ENCODE peak calls at places on chromosome 1, in seven cellular contexts. T is esophagus muscularis mucosa, R is left colon, K is psoas muscle, N is Ammon's horn, G is activated T-cell treated with anti-CD3 and anti-CD28 coated beads for 4 hours, M is BJ. I is an unnamed sample.

GRCh38 chr1:115251856-115252255 is 86.2 kb downstream of the NGF start:
- DNase-seq in K (no peak), T (no peak), M (peak), R (no peak), N (peak), G (no peak), I (peak)

GRCh38 chr1:55147504-55147903 is 67.7 kb downstream of the USP24 start:
- DNase-seq in K (no peak), M (no peak), R (no peak), G (no peak), T (no peak), N (peak), I (no peak)

GRCh38 chr1:37795340-37796110 is 1.9 kb downstream of the MANEAL start:
- DNase-seq in K (peak), N (no peak), T (no peak), G (no peak), R (peak), M (no peak), I (peak)

GRCh38 chr1:10917513-10918454 is 94.7 kb upstream of the TARDBP start:
- DNase-seq in R (no peak), K (no peak), M (no peak), T (no peak), N (no peak), G (no peak), I (no peak)

GRCh38 chr1:183368213-183369108 is 49.7 kb downstream of the NMNAT2 start:
- DNase-seq in K (no peak), R (no peak), N (no peak), T (no peak), M (no peak), G (no peak), I (no peak)

GRCh38 chr1:92960395-92961130 is 699 bp downstream of the DIPK1A start:
- DNase-seq in T (no peak), R (peak), N (peak), K (peak), M (peak), G (peak), I (peak)

GRCh38 chr1:159889202-159889601 is 10.8 kb downstream of the CFAP45 start:
- DNase-seq in M (no peak), G (no peak), R (no peak), K (no peak), N (no peak), T (no peak), I (no peak)

GRCh38 chr1:35845766-35846165 is 37.2 kb upstream of the AGO1 start:
- DNase-seq in K (no peak), M (no peak), T (no peak), R (no peak), N (peak), G (no peak), I (no peak)

GRCh38 chr1:218409946-218410510 is 64.9 kb downstream of the TGFB2 start:
- DNase-seq in M (no peak), T (no peak), R (no peak), N (no peak), K (no peak), G (no peak), I (peak)

GRCh38 chr1:218481116-218481775 is 136.1 kb downstream of the TGFB2 start:
- DNase-seq in M (no peak), R (no peak), N (no peak), T (no peak), K (no peak), G (no peak), I (peak)

GRCh38 chr1:244548558-244549115 is 87.6 kb downstream of the CATSPERE start:
- DNase-seq in K (no peak), M (no peak), N (no peak), G (no peak), R (no peak), T (no peak), I (no peak)

GRCh38 chr1:151326619-151327222 is 495 bp downstream of the PI4KB start:
- DNase-seq in G (peak), T (no peak), M (no peak), N (peak), R (peak), K (peak), I (peak)

GRCh38 chr1:173476664-173477285 is 360 bp upstream of the PRDX6 start:
- DNase-seq in G (peak), T (peak), M (no peak), K (peak), R (peak), N (peak), I (peak)

GRCh38 chr1:117609471-117609911 is 3.6 kb downstream of the TENT5C start:
- DNase-seq in G (no peak), N (no peak), M (no peak), R (peak), K (peak), T (no peak), I (no peak)

GRCh38 chr1:54114955-54115354 is 37.8 kb downstream of the CDCP2 start:
- DNase-seq in K (no peak), N (no peak), M (no peak), T (no peak), G (no peak), R (no peak), I (no peak)

GRCh38 chr1:95384570-95384969 is 150.6 kb downstream of the RWDD3 start:
- DNase-seq in N (no peak), M (no peak), T (no peak), G (no peak), K (no peak), R (no peak), I (peak)

GRCh38 chr1:186636786-186637185 is 43.4 kb downstream of the PTGS2 start:
- DNase-seq in G (no peak), M (no peak), N (no peak), R (no peak), T (no peak), K (no peak), I (no peak)

GRCh38 chr1:153597206-153597605 is 15.7 kb downstream of the S100A16 start:
- DNase-seq in K (no peak), T (no peak), G (no peak), R (no peak), M (no peak), N (no peak), I (peak)

GRCh38 chr1:222090103-222090502 is 348.2 kb upstream of the DUSP10 start:
- DNase-seq in N (no peak), G (no peak), M (peak), K (no peak), T (peak), R (no peak), I (peak)

GRCh38 chr1:235090406-235091069 is 38.1 kb downstream of the TOMM20 start:
- DNase-seq in R (no peak), G (no peak), M (no peak), K (no peak), T (no peak), N (no peak), I (no peak)

GRCh38 chr1:182120411-182121258 is 59.1 kb upstream of the ZNF648 start:
- DNase-seq in T (no peak), N (peak), M (no peak), K (peak), G (no peak), R (peak), I (peak)

GRCh38 chr1:155326659-155327058 is 6.0 kb downstream of the RUSC1 start:
- DNase-seq in R (no peak), K (no peak), M (no peak), T (no peak), G (no peak), N (no peak), I (no peak)

GRCh38 chr1:30911061-30911954 is 2.8 kb upstream of the SDC3 start:
- DNase-seq in M (no peak), R (peak), T (no peak), N (peak), K (peak), G (peak), I (peak)

GRCh38 chr1:174160109-174160473 is 771 bp downstream of the RABGAP1L start:
- DNase-seq in K (peak), R (peak), M (no peak), T (no peak), N (peak), G (no peak), I (peak)

GRCh38 chr1:150106331-150106730 is 38.8 kb downstream of the VPS45 start:
- DNase-seq in T (no peak), G (no peak), N (no peak), K (no peak), R (no peak), M (no peak), I (no peak)

GRCh38 chr1:54161495-54162168 is 8.8 kb upstream of the CDCP2 start:
- DNase-seq in M (no peak), K (no peak), T (no peak), N (no peak), R (no peak), G (no peak), I (no peak)

GRCh38 chr1:95679262-95679661 is 445.3 kb downstream of the RWDD3 start:
- DNase-seq in M (no peak), K (no peak), T (no peak), N (no peak), R (no peak), G (no peak), I (no peak)

GRCh38 chr1:60867782-60868181 is 214.6 kb upstream of the NFIA start:
- DNase-seq in N (no peak), M (no peak), G (no peak), T (no peak), K (no peak), R (no peak), I (no peak)

GRCh38 chr1:8078176-8078671 is 52.1 kb upstream of the ERRFI1 start:
- DNase-seq in N (peak), T (no peak), K (no peak), G (no peak), R (no peak), M (peak), I (peak)

GRCh38 chr1:222045236-222045635 is 303.3 kb upstream of the DUSP10 start:
- DNase-seq in K (no peak), T (no peak), G (no peak), N (no peak), R (no peak), M (no peak), I (no peak)

GRCh38 chr1:206470692-206471414 is 577 bp downstream of the IKBKE start:
- DNase-seq in G (no peak), K (peak), M (no peak), R (peak), N (no peak), T (no peak), I (peak)

GRCh38 chr1:237677979-237678378 is 212.7 kb downstream of the ZP4 start:
- DNase-seq in M (peak), K (no peak), R (no peak), N (peak), G (no peak), T (no peak), I (peak)

I was measured in mammary epithelial cell.